ENCODE peak calls at places on chromosomes 7 and 10, in five cellular contexts. K, U, O, W and P are unnamed samples.

GRCh38 chr7:130982160-130982638 is 248.2 kb upstream of the KLF14 start:
- DNase-seq in O (peak), U (no peak), W (peak), K (peak), P (peak)

GRCh38 chr10:14144491-14144890 is 186.2 kb downstream of the FRMD4A start:
- DNase-seq in O (no peak), K (no peak), U (no peak), W (no peak), P (no peak)

GRCh38 chr10:110610308-110610774 is 33.8 kb upstream of the RBM20 start:
- DNase-seq in W (peak), U (no peak), K (peak), O (peak), P (peak)

GRCh38 chr7:84624927-84625326 is 430.3 kb upstream of the SEMA3A start:
- DNase-seq in W (no peak), K (no peak), O (no peak), U (no peak), P (no peak)

GRCh38 chr10:12348870-12349627 is at the start of gene CAMK1D:
- DNase-seq in K (peak), O (peak), U (peak), W (no peak), P (no peak)

GRCh38 chr10:49592726-49593563 is 17.2 kb upstream of the SLC18A3 start:
- DNase-seq in K (peak), W (peak), O (peak), U (no peak), P (peak)

GRCh38 chr7:13518738-13519137 is 470.7 kb downstream of the ETV1 start:
- DNase-seq in W (no peak), U (no peak), O (no peak), K (no peak), P (no peak)

GRCh38 chr7:149838224-149838991 is at the start of gene ZNF862:
- DNase-seq in W (peak), K (peak), O (peak), U (peak), P (peak)

GRCh38 chr7:88522771-88523316 is 216.2 kb upstream of the STEAP4 start:
- DNase-seq in W (no peak), K (no peak), U (no peak), O (no peak), P (no peak)